ENCODE peak calls at places on chromosome 2, in eight cellular contexts. L, W, Z, R, Y, X, C and Q are unnamed samples. For H3K36me3, the result is how much of the 10 kb centered on the place peaks cover.

GRCh38 chr2:28493636-28494035 is 2.2 kb upstream of the PLB1 start:
- DNase-seq in R (no peak), C (no peak), L (no peak), X (no peak), Z (no peak), W (no peak), Y (no peak), Q (no peak)

GRCh38 chr2:162840598-162841246 is 2.2 kb upstream of the KCNH7 start:
- DNase-seq in C (no peak), L (peak), Y (peak), Z (peak), X (peak), W (peak), R (no peak), Q (no peak)

GRCh38 chr2:151638188-151638933 is 95.9 kb downstream of the NEB start:
- DNase-seq in Z (no peak), L (peak), X (peak), Y (peak), C (no peak), R (no peak), W (no peak), Q (no peak)

GRCh38 chr2:54310314-54310713 is 54.3 kb upstream of the TSPYL6 start:
- DNase-seq in Z (no peak), R (no peak), C (no peak), L (peak), X (no peak), W (no peak), Y (no peak), Q (no peak)

GRCh38 chr2:99689135-99689742 is 199.4 kb upstream of the REV1 start:
- DNase-seq in X (no peak), Z (no peak), L (no peak), Y (no peak), C (no peak), W (no peak), R (no peak), Q (no peak)

GRCh38 chr2:6447209-6447608 is 418.5 kb downstream of the CMPK2 start:
- DNase-seq in C (no peak), R (no peak), Y (no peak), W (no peak), L (no peak), X (no peak), Z (no peak), Q (no peak)

GRCh38 chr2:224357098-224357901 is 44.6 kb downstream of the FAM124B start:
- DNase-seq in L (peak), W (peak), Z (peak), C (no peak), R (no peak), Y (peak), X (peak), Q (no peak)

GRCh38 chr2:49686291-49686690 is 532.0 kb upstream of the FSHR start:
- DNase-seq in L (no peak), Y (no peak), R (no peak), X (no peak), C (no peak), W (no peak), Z (no peak), Q (no peak)

GRCh38 chr2:60679059-60679780 is 76.8 kb upstream of the PAPOLG start:
- DNase-seq in Y (peak), X (no peak), C (no peak), R (no peak), W (no peak), Z (no peak), L (no peak), Q (no peak)

GRCh38 chr2:60678551-60678950 is 77.5 kb upstream of the PAPOLG start:
- DNase-seq in W (no peak), Y (no peak), C (no peak), R (no peak), X (no peak), L (no peak), Z (no peak), Q (peak)

GRCh38 chr2:60676950-60677349 is 79.1 kb upstream of the PAPOLG start:
- DNase-seq in L (no peak), R (no peak), W (no peak), C (no peak), Z (no peak), X (no peak), Y (no peak), Q (peak)

GRCh38 chr2:60675309-60675708 is 80.8 kb upstream of the PAPOLG start:
- DNase-seq in C (no peak), R (no peak), W (no peak), Y (no peak), L (no peak), X (no peak), Z (no peak), Q (no peak)

DNA sequence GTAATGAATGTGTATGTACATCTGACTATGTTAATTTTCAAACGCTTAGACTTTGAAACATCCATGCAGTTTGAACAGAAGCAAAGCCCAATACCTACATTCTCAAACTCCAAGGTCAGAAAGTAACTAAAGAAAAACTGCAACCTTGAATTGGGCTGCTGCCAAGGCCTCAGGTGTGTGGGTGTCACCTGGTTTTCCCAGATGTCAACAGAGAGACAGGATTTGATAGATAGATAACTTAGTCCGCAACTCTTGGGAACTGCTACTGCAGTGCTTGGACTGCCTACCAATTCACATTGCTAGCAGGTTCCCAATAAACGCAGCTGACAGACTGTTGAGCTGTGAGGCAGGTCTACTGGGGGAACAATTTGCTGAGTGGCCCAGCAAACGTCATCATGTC is 78.7 kb upstream of the PAPOLG start:
- DNase-seq in X (no peak), W (peak), Y (no peak), C (no peak), L (no peak), R (no peak), Z (no peak), Q (peak)
- H3K27ac ChIP-seq in X (no peak), W (no peak), Y (no peak), C (no peak), L (no peak), R (no peak), Z (no peak), Q (no peak)

DNA sequence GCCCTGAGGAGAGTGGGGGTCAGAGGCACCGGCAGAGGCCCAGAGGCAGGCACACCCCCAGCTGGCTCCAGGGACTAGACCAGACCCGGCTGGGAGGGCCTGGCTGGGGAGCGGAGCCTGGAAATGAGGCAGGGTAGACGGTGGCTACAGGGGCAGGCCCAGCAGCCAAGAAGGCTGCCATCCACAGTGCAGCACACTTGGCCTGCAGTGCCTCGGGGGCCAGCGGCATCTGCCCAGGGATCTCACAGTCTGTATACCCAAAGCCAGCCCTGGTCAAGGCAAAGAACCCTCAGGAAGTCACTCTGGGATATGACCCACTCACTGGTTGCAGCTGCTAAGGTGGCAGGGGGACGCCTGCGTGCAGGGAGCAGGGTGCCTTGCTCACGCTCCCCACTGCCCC is 17.8 kb downstream of the PER2 start:
- DNase-seq in Y (no peak), L (no peak), C (peak), W (no peak), X (no peak), Z (no peak), R (no peak), Q (no peak)
- H3K36me3 ChIP-seq in Y (under half), L (under half), C (half or more), W (under half), X (under half), Z (under half), R (under half), Q (half or more)

GRCh38 chr2:216644846-216645635 is 11.8 kb downstream of the IGFBP2 start:
- DNase-seq in R (no peak), L (no peak), X (no peak), Y (no peak), C (no peak), Z (no peak), W (peak), Q (no peak)
- H3K27ac ChIP-seq in R (peak), L (peak), X (no peak), Y (no peak), C (peak), Z (no peak), W (peak), Q (no peak)

DNA sequence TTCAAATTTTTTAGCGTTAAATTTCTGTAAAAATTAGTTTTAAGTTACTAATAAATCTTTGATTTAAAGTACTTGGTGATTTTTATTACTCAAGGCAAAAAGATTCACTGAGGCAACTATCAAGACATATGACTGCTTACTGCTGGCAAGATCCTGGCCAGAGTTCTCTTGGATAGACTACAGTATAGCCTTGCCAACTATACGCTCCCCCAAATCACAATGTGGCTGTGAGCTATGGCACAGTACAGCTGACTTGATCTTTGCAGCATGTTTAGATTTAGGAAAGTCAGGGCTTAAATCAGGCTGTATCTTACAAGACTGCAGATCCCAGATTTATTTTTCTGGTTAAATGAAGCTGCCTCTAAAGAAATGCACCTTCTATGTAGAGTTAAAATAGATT is 26.5 kb downstream of the MSTN start:
- DNase-seq in Z (no peak), L (no peak), C (no peak), Y (no peak), R (no peak), X (no peak), W (no peak), Q (no peak)
- H3K36me3 ChIP-seq in Z (under half), L (under half), C (under half), Y (under half), R (under half), X (under half), W (under half), Q (under half)

DNA sequence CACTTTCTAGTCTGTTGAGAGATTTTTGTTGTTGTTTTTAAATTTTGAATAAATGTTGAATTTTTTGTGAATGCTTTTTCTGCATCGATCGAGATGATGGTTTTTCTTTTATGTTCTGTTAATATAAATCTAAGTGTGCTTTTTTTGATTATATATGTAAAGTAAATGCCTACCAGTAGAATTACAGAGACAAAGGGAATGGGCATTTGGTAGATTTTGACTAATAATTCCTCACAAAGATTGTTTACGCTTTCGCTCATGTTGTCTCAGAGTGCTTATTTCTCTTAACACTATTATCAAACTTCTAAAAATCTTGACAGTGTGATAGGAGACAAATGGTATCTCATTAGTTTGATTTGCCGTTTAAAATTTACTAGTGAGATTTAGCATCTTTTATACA is 3.7 kb downstream of the MYO3B start:
- DNase-seq in Y (no peak), Z (no peak), X (no peak), R (no peak), L (no peak), C (no peak), W (no peak), Q (no peak)
- H3K27ac ChIP-seq in Y (no peak), Z (no peak), X (no peak), R (no peak), L (no peak), C (no peak), W (no peak), Q (no peak)

DNA sequence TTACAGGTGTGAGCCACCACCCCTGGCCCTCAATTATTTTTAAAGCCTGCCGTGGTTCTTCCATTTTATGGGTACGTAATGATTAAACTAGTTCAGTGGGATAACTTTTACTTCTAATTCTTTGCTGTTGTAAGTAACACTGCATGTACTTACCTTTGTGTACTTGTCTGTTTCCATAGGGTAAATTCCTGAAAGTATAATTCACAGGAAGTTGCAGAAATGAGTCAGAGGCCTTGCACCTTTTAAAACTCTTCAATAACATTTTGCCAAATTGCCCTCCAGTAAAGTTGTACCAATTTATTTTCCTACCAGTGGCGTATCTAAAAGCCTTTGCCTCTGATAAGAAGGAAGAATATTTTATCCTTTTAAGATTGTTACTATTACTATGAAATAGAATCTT is 65.0 kb downstream of the CAB39 start:
- DNase-seq in R (no peak), Y (no peak), W (no peak), L (no peak), C (no peak), X (no peak), Z (no peak), Q (no peak)
- H3K36me3 ChIP-seq in R (under half), Y (under half), W (under half), L (under half), C (under half), X (under half), Z (under half), Q (under half)

GRCh38 chr2:209636066-209636465 is 135.6 kb upstream of the UNC80 start:
- DNase-seq in Y (no peak), R (no peak), W (no peak), C (no peak), Z (no peak), X (no peak), L (no peak), Q (no peak)
- H3K27ac ChIP-seq in Y (no peak), R (no peak), W (no peak), C (no peak), Z (no peak), X (no peak), L (no peak), Q (no peak)

DNA sequence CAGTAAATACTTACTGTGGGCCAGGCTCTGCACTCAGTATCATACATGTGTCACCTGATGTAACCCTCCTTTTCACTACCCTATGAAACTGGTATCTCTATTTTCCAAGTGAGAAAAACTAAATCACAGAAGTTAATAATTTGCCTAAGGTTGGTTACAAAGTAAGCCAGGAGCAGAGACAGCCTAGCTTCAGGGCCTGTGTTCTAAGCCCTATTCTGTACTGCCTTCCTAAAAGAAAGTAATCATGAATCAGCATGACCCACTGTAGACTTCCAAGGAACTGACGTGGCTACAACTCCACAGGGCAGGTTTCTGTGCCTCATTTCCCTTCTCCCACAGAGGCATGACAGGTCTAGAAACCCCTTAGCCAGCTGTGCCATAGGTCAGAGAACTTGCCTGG is 14.3 kb downstream of the ZNF142 start:
- DNase-seq in C (no peak), Z (no peak), W (no peak), R (no peak), X (peak), Y (no peak), L (no peak), Q (no peak)
- H3K36me3 ChIP-seq in C (half or more), Z (under half), W (under half), R (under half), X (under half), Y (under half), L (half or more), Q (half or more)

GRCh38 chr2:24494415-24494814 is 3.4 kb downstream of the NCOA1 start:
- DNase-seq in X (no peak), R (no peak), W (no peak), C (no peak), Z (no peak), L (no peak), Y (no peak), Q (no peak)
- H3K27ac ChIP-seq in X (no peak), R (peak), W (no peak), C (no peak), Z (no peak), L (no peak), Y (no peak), Q (no peak)